ENCODE peak calls at places on chromosomes 11 and 22, in ten cellular contexts. One of them, this sample, is unnamed.

GRCh38 chr11:86596861-86597632 is 75.4 kb downstream of the ME3 start:
- DNase-seq in ELF-1: no peak
- DNase-seq in T-helper 9 cell: no peak
- DNase-seq in tibial nerve: no peak
- DNase-seq in omental fat pad: no peak
- DNase-seq in NCI-H1105 treated with DMSO at 0.1 percent for 48 hours: no peak
- DNase-seq in NAMALWA: no peak
- DNase-seq in stimulated activated naive CD4-positive, alpha-beta T cell: no peak
- DNase-seq in stimulated activated CD4-positive, alpha-beta T cell treated with anti-CD3 and anti-CD28 coated beads, TNF-alpha, amount 100 ng/mL, for 1 hour: no peak
- DNase-seq in glutamatergic neuron: no peak
- DNase-seq in this sample: no peak

GRCh38 chr22:44271010-44271500 is 41.7 kb downstream of the SHISAL1 start:
- DNase-seq in ELF-1: no peak
- DNase-seq in T-helper 9 cell: no peak
- DNase-seq in tibial nerve: no peak
- DNase-seq in omental fat pad: no peak
- DNase-seq in NCI-H1105 treated with DMSO at 0.1 percent for 48 hours: no peak
- DNase-seq in NAMALWA: no peak
- DNase-seq in stimulated activated naive CD4-positive, alpha-beta T cell: no peak
- DNase-seq in stimulated activated CD4-positive, alpha-beta T cell treated with anti-CD3 and anti-CD28 coated beads, TNF-alpha, amount 100 ng/mL, for 1 hour: no peak
- DNase-seq in glutamatergic neuron: no peak
- DNase-seq in this sample: no peak

GRCh38 chr11:363948-364761 is 5.1 kb upstream of the B4GALNT4 start:
- DNase-seq in ELF-1: no peak
- DNase-seq in T-helper 9 cell: peak
- DNase-seq in tibial nerve: no peak
- DNase-seq in omental fat pad: no peak
- DNase-seq in NCI-H1105 treated with DMSO at 0.1 percent for 48 hours: peak
- DNase-seq in NAMALWA: peak
- DNase-seq in stimulated activated naive CD4-positive, alpha-beta T cell: peak
- DNase-seq in stimulated activated CD4-positive, alpha-beta T cell treated with anti-CD3 and anti-CD28 coated beads, TNF-alpha, amount 100 ng/mL, for 1 hour: peak
- DNase-seq in glutamatergic neuron: no peak
- DNase-seq in this sample: peak

GRCh38 chr11:94424011-94424410 is 22.8 kb upstream of the GPR83 start:
- DNase-seq in ELF-1: no peak
- DNase-seq in T-helper 9 cell: no peak
- DNase-seq in tibial nerve: no peak
- DNase-seq in omental fat pad: no peak
- DNase-seq in NCI-H1105 treated with DMSO at 0.1 percent for 48 hours: no peak
- DNase-seq in NAMALWA: no peak
- DNase-seq in stimulated activated naive CD4-positive, alpha-beta T cell: no peak
- DNase-seq in stimulated activated CD4-positive, alpha-beta T cell treated with anti-CD3 and anti-CD28 coated beads, TNF-alpha, amount 100 ng/mL, for 1 hour: no peak
- DNase-seq in glutamatergic neuron: no peak
- DNase-seq in this sample: no peak

GRCh38 chr22:20436309-20437252 is 1.0 kb downstream of the SCARF2 start:
- DNase-seq in ELF-1: peak
- DNase-seq in T-helper 9 cell: no peak
- DNase-seq in tibial nerve: no peak
- DNase-seq in omental fat pad: no peak
- DNase-seq in NCI-H1105 treated with DMSO at 0.1 percent for 48 hours: no peak
- DNase-seq in NAMALWA: no peak
- DNase-seq in stimulated activated naive CD4-positive, alpha-beta T cell: peak
- DNase-seq in stimulated activated CD4-positive, alpha-beta T cell treated with anti-CD3 and anti-CD28 coated beads, TNF-alpha, amount 100 ng/mL, for 1 hour: no peak
- DNase-seq in glutamatergic neuron: peak
- DNase-seq in this sample: peak

GRCh38 chr22:32801436-32802290 is at the start of gene TIMP3:
- DNase-seq in ELF-1: peak
- DNase-seq in T-helper 9 cell: no peak
- DNase-seq in tibial nerve: peak
- DNase-seq in omental fat pad: peak
- DNase-seq in NCI-H1105 treated with DMSO at 0.1 percent for 48 hours: peak
- DNase-seq in NAMALWA: no peak
- DNase-seq in stimulated activated naive CD4-positive, alpha-beta T cell: no peak
- DNase-seq in stimulated activated CD4-positive, alpha-beta T cell treated with anti-CD3 and anti-CD28 coated beads, TNF-alpha, amount 100 ng/mL, for 1 hour: no peak
- DNase-seq in glutamatergic neuron: peak
- DNase-seq in this sample: peak

GRCh38 chr11:34339149-34340064 is 18.4 kb downstream of the ABTB2 start:
- DNase-seq in ELF-1: no peak
- DNase-seq in T-helper 9 cell: no peak
- DNase-seq in tibial nerve: no peak
- DNase-seq in omental fat pad: no peak
- DNase-seq in NCI-H1105 treated with DMSO at 0.1 percent for 48 hours: no peak
- DNase-seq in NAMALWA: no peak
- DNase-seq in stimulated activated naive CD4-positive, alpha-beta T cell: no peak
- DNase-seq in stimulated activated CD4-positive, alpha-beta T cell treated with anti-CD3 and anti-CD28 coated beads, TNF-alpha, amount 100 ng/mL, for 1 hour: no peak
- DNase-seq in glutamatergic neuron: no peak
- DNase-seq in this sample: no peak

GRCh38 chr22:29205260-29205597 is 467 bp upstream of the EMID1 start:
- DNase-seq in ELF-1: no peak
- DNase-seq in T-helper 9 cell: no peak
- DNase-seq in tibial nerve: no peak
- DNase-seq in omental fat pad: no peak
- DNase-seq in NCI-H1105 treated with DMSO at 0.1 percent for 48 hours: no peak
- DNase-seq in NAMALWA: no peak
- DNase-seq in stimulated activated naive CD4-positive, alpha-beta T cell: no peak
- DNase-seq in stimulated activated CD4-positive, alpha-beta T cell treated with anti-CD3 and anti-CD28 coated beads, TNF-alpha, amount 100 ng/mL, for 1 hour: no peak
- DNase-seq in glutamatergic neuron: no peak
- DNase-seq in this sample: peak

GRCh38 chr11:29317669-29318068 is 699.2 kb downstream of the KCNA4 start:
- DNase-seq in ELF-1: no peak
- DNase-seq in T-helper 9 cell: no peak
- DNase-seq in tibial nerve: no peak
- DNase-seq in omental fat pad: no peak
- DNase-seq in NCI-H1105 treated with DMSO at 0.1 percent for 48 hours: no peak
- DNase-seq in NAMALWA: no peak
- DNase-seq in stimulated activated naive CD4-positive, alpha-beta T cell: no peak
- DNase-seq in stimulated activated CD4-positive, alpha-beta T cell treated with anti-CD3 and anti-CD28 coated beads, TNF-alpha, amount 100 ng/mL, for 1 hour: no peak
- DNase-seq in glutamatergic neuron: no peak
- DNase-seq in this sample: no peak

GRCh38 chr11:6616596-6617250 is 2.5 kb downstream of the TPP1 start:
- DNase-seq in ELF-1: no peak
- DNase-seq in T-helper 9 cell: no peak
- DNase-seq in tibial nerve: no peak
- DNase-seq in omental fat pad: peak
- DNase-seq in NCI-H1105 treated with DMSO at 0.1 percent for 48 hours: no peak
- DNase-seq in NAMALWA: no peak
- DNase-seq in stimulated activated naive CD4-positive, alpha-beta T cell: no peak
- DNase-seq in stimulated activated CD4-positive, alpha-beta T cell treated with anti-CD3 and anti-CD28 coated beads, TNF-alpha, amount 100 ng/mL, for 1 hour: no peak
- DNase-seq in glutamatergic neuron: no peak
- DNase-seq in this sample: no peak

GRCh38 chr22:37201066-37201820 is 11.0 kb downstream of the SSTR3 start:
- DNase-seq in ELF-1: no peak
- DNase-seq in T-helper 9 cell: no peak
- DNase-seq in tibial nerve: no peak
- DNase-seq in omental fat pad: no peak
- DNase-seq in NCI-H1105 treated with DMSO at 0.1 percent for 48 hours: no peak
- DNase-seq in NAMALWA: no peak
- DNase-seq in stimulated activated naive CD4-positive, alpha-beta T cell: no peak
- DNase-seq in stimulated activated CD4-positive, alpha-beta T cell treated with anti-CD3 and anti-CD28 coated beads, TNF-alpha, amount 100 ng/mL, for 1 hour: no peak
- DNase-seq in glutamatergic neuron: no peak
- DNase-seq in this sample: no peak

GRCh38 chr11:60788401-60789110 is 3.4 kb downstream of the MS4A10 start:
- DNase-seq in ELF-1: no peak
- DNase-seq in T-helper 9 cell: no peak
- DNase-seq in tibial nerve: no peak
- DNase-seq in omental fat pad: no peak
- DNase-seq in NCI-H1105 treated with DMSO at 0.1 percent for 48 hours: peak
- DNase-seq in NAMALWA: no peak
- DNase-seq in stimulated activated naive CD4-positive, alpha-beta T cell: no peak
- DNase-seq in stimulated activated CD4-positive, alpha-beta T cell treated with anti-CD3 and anti-CD28 coated beads, TNF-alpha, amount 100 ng/mL, for 1 hour: no peak
- DNase-seq in glutamatergic neuron: no peak
- DNase-seq in this sample: no peak

GRCh38 chr11:106076421-106076922 is 675 bp downstream of the KBTBD3 start:
- DNase-seq in ELF-1: no peak
- DNase-seq in T-helper 9 cell: no peak
- DNase-seq in tibial nerve: no peak
- DNase-seq in omental fat pad: no peak
- DNase-seq in NCI-H1105 treated with DMSO at 0.1 percent for 48 hours: peak
- DNase-seq in NAMALWA: no peak
- DNase-seq in stimulated activated naive CD4-positive, alpha-beta T cell: no peak
- DNase-seq in stimulated activated CD4-positive, alpha-beta T cell treated with anti-CD3 and anti-CD28 coated beads, TNF-alpha, amount 100 ng/mL, for 1 hour: no peak
- DNase-seq in glutamatergic neuron: no peak
- DNase-seq in this sample: peak

GRCh38 chr11:120632579-120632978 is 121.0 kb downstream of the GRIK4 start:
- DNase-seq in ELF-1: no peak
- DNase-seq in T-helper 9 cell: no peak
- DNase-seq in tibial nerve: no peak
- DNase-seq in omental fat pad: no peak
- DNase-seq in NCI-H1105 treated with DMSO at 0.1 percent for 48 hours: no peak
- DNase-seq in NAMALWA: peak
- DNase-seq in stimulated activated naive CD4-positive, alpha-beta T cell: no peak
- DNase-seq in stimulated activated CD4-positive, alpha-beta T cell treated with anti-CD3 and anti-CD28 coated beads, TNF-alpha, amount 100 ng/mL, for 1 hour: no peak
- DNase-seq in glutamatergic neuron: no peak
- DNase-seq in this sample: no peak

GRCh38 chr22:44587004-44587793 is 89.2 kb upstream of the RTL6 start:
- DNase-seq in ELF-1: no peak
- DNase-seq in T-helper 9 cell: no peak
- DNase-seq in tibial nerve: no peak
- DNase-seq in omental fat pad: no peak
- DNase-seq in NCI-H1105 treated with DMSO at 0.1 percent for 48 hours: peak
- DNase-seq in NAMALWA: no peak
- DNase-seq in stimulated activated naive CD4-positive, alpha-beta T cell: no peak
- DNase-seq in stimulated activated CD4-positive, alpha-beta T cell treated with anti-CD3 and anti-CD28 coated beads, TNF-alpha, amount 100 ng/mL, for 1 hour: no peak
- DNase-seq in glutamatergic neuron: no peak
- DNase-seq in this sample: no peak

GRCh38 chr11:78474451-78474850 is 56.8 kb upstream of the GAB2 start:
- DNase-seq in ELF-1: no peak
- DNase-seq in T-helper 9 cell: no peak
- DNase-seq in tibial nerve: no peak
- DNase-seq in omental fat pad: no peak
- DNase-seq in NCI-H1105 treated with DMSO at 0.1 percent for 48 hours: no peak
- DNase-seq in NAMALWA: no peak
- DNase-seq in stimulated activated naive CD4-positive, alpha-beta T cell: no peak
- DNase-seq in stimulated activated CD4-positive, alpha-beta T cell treated with anti-CD3 and anti-CD28 coated beads, TNF-alpha, amount 100 ng/mL, for 1 hour: no peak
- DNase-seq in glutamatergic neuron: no peak
- DNase-seq in this sample: no peak

GRCh38 chr11:61656347-61657077 is 23.7 kb upstream of the DAGLA start:
- DNase-seq in ELF-1: no peak
- DNase-seq in T-helper 9 cell: no peak
- DNase-seq in tibial nerve: no peak
- DNase-seq in omental fat pad: no peak
- DNase-seq in NCI-H1105 treated with DMSO at 0.1 percent for 48 hours: no peak
- DNase-seq in NAMALWA: no peak
- DNase-seq in stimulated activated naive CD4-positive, alpha-beta T cell: no peak
- DNase-seq in stimulated activated CD4-positive, alpha-beta T cell treated with anti-CD3 and anti-CD28 coated beads, TNF-alpha, amount 100 ng/mL, for 1 hour: no peak
- DNase-seq in glutamatergic neuron: no peak
- DNase-seq in this sample: no peak

GRCh38 chr22:44319685-44320084 is 6.9 kb upstream of the SHISAL1 start:
- DNase-seq in ELF-1: no peak
- DNase-seq in T-helper 9 cell: no peak
- DNase-seq in tibial nerve: no peak
- DNase-seq in omental fat pad: no peak
- DNase-seq in NCI-H1105 treated with DMSO at 0.1 percent for 48 hours: no peak
- DNase-seq in NAMALWA: no peak
- DNase-seq in stimulated activated naive CD4-positive, alpha-beta T cell: no peak
- DNase-seq in stimulated activated CD4-positive, alpha-beta T cell treated with anti-CD3 and anti-CD28 coated beads, TNF-alpha, amount 100 ng/mL, for 1 hour: no peak
- DNase-seq in glutamatergic neuron: no peak
- DNase-seq in this sample: no peak

GRCh38 chr11:37657645-37658044 is 1059.6 kb upstream of the RAG2 start:
- DNase-seq in ELF-1: no peak
- DNase-seq in T-helper 9 cell: no peak
- DNase-seq in tibial nerve: no peak
- DNase-seq in omental fat pad: no peak
- DNase-seq in NCI-H1105 treated with DMSO at 0.1 percent for 48 hours: no peak
- DNase-seq in NAMALWA: peak
- DNase-seq in stimulated activated naive CD4-positive, alpha-beta T cell: no peak
- DNase-seq in stimulated activated CD4-positive, alpha-beta T cell treated with anti-CD3 and anti-CD28 coated beads, TNF-alpha, amount 100 ng/mL, for 1 hour: no peak
- DNase-seq in glutamatergic neuron: no peak
- DNase-seq in this sample: no peak

GRCh38 chr11:120780239-120780638 is 243.7 kb upstream of the TBCEL start:
- DNase-seq in ELF-1: no peak
- DNase-seq in T-helper 9 cell: no peak
- DNase-seq in tibial nerve: no peak
- DNase-seq in omental fat pad: no peak
- DNase-seq in NCI-H1105 treated with DMSO at 0.1 percent for 48 hours: no peak
- DNase-seq in NAMALWA: no peak
- DNase-seq in stimulated activated naive CD4-positive, alpha-beta T cell: no peak
- DNase-seq in stimulated activated CD4-positive, alpha-beta T cell treated with anti-CD3 and anti-CD28 coated beads, TNF-alpha, amount 100 ng/mL, for 1 hour: no peak
- DNase-seq in glutamatergic neuron: no peak
- DNase-seq in this sample: no peak

GRCh38 chr22:28801845-28802594 is 1.7 kb upstream of the XBP1 start:
- DNase-seq in ELF-1: peak
- DNase-seq in T-helper 9 cell: no peak
- DNase-seq in tibial nerve: no peak
- DNase-seq in omental fat pad: no peak
- DNase-seq in NCI-H1105 treated with DMSO at 0.1 percent for 48 hours: no peak
- DNase-seq in NAMALWA: peak
- DNase-seq in stimulated activated naive CD4-positive, alpha-beta T cell: no peak
- DNase-seq in stimulated activated CD4-positive, alpha-beta T cell treated with anti-CD3 and anti-CD28 coated beads, TNF-alpha, amount 100 ng/mL, for 1 hour: no peak
- DNase-seq in glutamatergic neuron: no peak
- DNase-seq in this sample: no peak

GRCh38 chr11:17014774-17015638 is 792 bp upstream of the PLEKHA7 start:
- DNase-seq in ELF-1: peak
- DNase-seq in T-helper 9 cell: no peak
- DNase-seq in tibial nerve: no peak
- DNase-seq in omental fat pad: no peak
- DNase-seq in NCI-H1105 treated with DMSO at 0.1 percent for 48 hours: peak
- DNase-seq in NAMALWA: peak
- DNase-seq in stimulated activated naive CD4-positive, alpha-beta T cell: peak
- DNase-seq in stimulated activated CD4-positive, alpha-beta T cell treated with anti-CD3 and anti-CD28 coated beads, TNF-alpha, amount 100 ng/mL, for 1 hour: no peak
- DNase-seq in glutamatergic neuron: peak
- DNase-seq in this sample: peak

GRCh38 chr11:118290923-118291322 is 13.6 kb upstream of the CD3E start:
- DNase-seq in ELF-1: peak
- DNase-seq in T-helper 9 cell: no peak
- DNase-seq in tibial nerve: no peak
- DNase-seq in omental fat pad: no peak
- DNase-seq in NCI-H1105 treated with DMSO at 0.1 percent for 48 hours: no peak
- DNase-seq in NAMALWA: peak
- DNase-seq in stimulated activated naive CD4-positive, alpha-beta T cell: peak
- DNase-seq in stimulated activated CD4-positive, alpha-beta T cell treated with anti-CD3 and anti-CD28 coated beads, TNF-alpha, amount 100 ng/mL, for 1 hour: no peak
- DNase-seq in glutamatergic neuron: no peak
- DNase-seq in this sample: no peak

GRCh38 chr11:92711913-92712312 is 257.5 kb upstream of the MTNR1B start:
- DNase-seq in ELF-1: no peak
- DNase-seq in T-helper 9 cell: no peak
- DNase-seq in tibial nerve: no peak
- DNase-seq in omental fat pad: no peak
- DNase-seq in NCI-H1105 treated with DMSO at 0.1 percent for 48 hours: no peak
- DNase-seq in NAMALWA: no peak
- DNase-seq in stimulated activated naive CD4-positive, alpha-beta T cell: no peak
- DNase-seq in stimulated activated CD4-positive, alpha-beta T cell treated with anti-CD3 and anti-CD28 coated beads, TNF-alpha, amount 100 ng/mL, for 1 hour: no peak
- DNase-seq in glutamatergic neuron: no peak
- DNase-seq in this sample: no peak

GRCh38 chr11:126384449-126385070 is 29.1 kb downstream of the ST3GAL4 start:
- DNase-seq in ELF-1: no peak
- DNase-seq in T-helper 9 cell: no peak
- DNase-seq in tibial nerve: peak
- DNase-seq in omental fat pad: no peak
- DNase-seq in NCI-H1105 treated with DMSO at 0.1 percent for 48 hours: no peak
- DNase-seq in NAMALWA: no peak
- DNase-seq in stimulated activated naive CD4-positive, alpha-beta T cell: no peak
- DNase-seq in stimulated activated CD4-positive, alpha-beta T cell treated with anti-CD3 and anti-CD28 coated beads, TNF-alpha, amount 100 ng/mL, for 1 hour: no peak
- DNase-seq in glutamatergic neuron: no peak
- DNase-seq in this sample: no peak

GRCh38 chr11:117771197-117771596 is 25.8 kb downstream of the DSCAML1 start:
- DNase-seq in ELF-1: no peak
- DNase-seq in T-helper 9 cell: no peak
- DNase-seq in tibial nerve: no peak
- DNase-seq in omental fat pad: no peak
- DNase-seq in NCI-H1105 treated with DMSO at 0.1 percent for 48 hours: no peak
- DNase-seq in NAMALWA: no peak
- DNase-seq in stimulated activated naive CD4-positive, alpha-beta T cell: no peak
- DNase-seq in stimulated activated CD4-positive, alpha-beta T cell treated with anti-CD3 and anti-CD28 coated beads, TNF-alpha, amount 100 ng/mL, for 1 hour: no peak
- DNase-seq in glutamatergic neuron: no peak
- DNase-seq in this sample: no peak